ENCODE peak calls at places on chromosome 6, in five cellular contexts. H, V, G, N and B are unnamed samples.

GRCh38 chr6:168163096-168163731 is 84.2 kb upstream of the FRMD1 start:
- DNase-seq in H (no peak), V (peak; percentile 54), G (no peak), N (no peak), B (peak; percentile 17)

GRCh38 chr6:164195605-164196004 is 781.1 kb downstream of the QKI start:
- DNase-seq in H (peak; percentile 7), V (no peak), G (no peak), N (no peak), B (no peak)

GRCh38 chr6:122788663-122789062 is 395 bp upstream of the SMPDL3A start:
- DNase-seq in H (no peak), V (no peak), G (no peak), N (no peak), B (no peak)

GRCh38 chr6:56749632-56750151 is 107.0 kb upstream of the DST start:
- DNase-seq in H (peak; percentile 23), V (peak; percentile 64), G (no peak), N (no peak), B (peak; percentile 77)

GRCh38 chr6:124007915-124008688 is 204.4 kb downstream of the NKAIN2 start:
- DNase-seq in H (no peak), V (no peak), G (no peak), N (no peak), B (no peak)

GRCh38 chr6:113464959-113465358 is 392.2 kb upstream of the MARCKS start:
- DNase-seq in H (no peak), V (peak; percentile 28), G (no peak), N (no peak), B (peak; percentile 33)

GRCh38 chr6:169312658-169313346 is 59.2 kb upstream of the THBS2 start:
- DNase-seq in H (no peak), V (no peak), G (no peak), N (no peak), B (no peak)

GRCh38 chr6:52227495-52227894 is 16.8 kb downstream of the IL17F start:
- DNase-seq in H (no peak), V (no peak), G (no peak), N (no peak), B (no peak)

GRCh38 chr6:9554351-9554750 is 860.5 kb downstream of the TFAP2A start:
- DNase-seq in H (no peak), V (no peak), G (no peak), N (no peak), B (no peak)

GRCh38 chr6:159977242-159978214 is 8.6 kb downstream of the IGF2R start:
- DNase-seq in H (peak; percentile 83), V (no peak), G (no peak), N (no peak), B (no peak)

GRCh38 chr6:69729870-69730449 is 66.8 kb downstream of the LMBRD1 start:
- DNase-seq in H (no peak), V (no peak), G (no peak), N (no peak), B (no peak)

GRCh38 chr6:31187780-31188194 is 17.3 kb upstream of the POU5F1 start:
- DNase-seq in H (no peak), V (no peak), G (no peak), N (no peak), B (no peak)

GRCh38 chr6:46637933-46638332 is 14.7 kb downstream of the CYP39A1 start:
- DNase-seq in H (no peak), V (no peak), G (no peak), N (no peak), B (no peak)

GRCh38 chr6:46637145-46637544 is 15.5 kb downstream of the CYP39A1 start:
- DNase-seq in H (no peak), V (peak; percentile 11), G (no peak), N (no peak), B (no peak)

GRCh38 chr6:46642928-46643751 is 9.5 kb downstream of the CYP39A1 start:
- DNase-seq in H (no peak), V (no peak), G (no peak), N (peak; percentile 35), B (no peak)

GRCh38 chr6:46635462-46635861 is 17.2 kb downstream of the CYP39A1 start:
- DNase-seq in H (no peak), V (no peak), G (no peak), N (no peak), B (no peak)

DNA sequence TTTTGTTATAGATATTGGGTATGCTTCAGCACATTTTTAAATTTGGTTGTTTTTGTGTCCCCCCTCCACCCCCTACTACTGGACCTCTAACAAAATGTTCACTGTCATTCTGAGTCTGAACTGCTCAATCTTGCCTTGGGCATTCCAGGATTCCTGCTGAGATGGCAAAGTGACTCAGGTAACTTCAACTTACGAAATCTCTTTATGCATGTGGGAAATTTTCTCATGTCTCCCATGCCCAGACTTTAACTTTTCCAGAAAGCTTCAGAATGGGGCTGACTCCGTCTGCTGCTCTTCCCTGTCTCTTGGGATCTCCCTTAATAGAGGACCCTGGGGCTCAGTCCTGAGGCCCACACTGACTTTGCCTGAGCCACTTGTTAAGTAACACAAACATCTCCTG is 14.0 kb downstream of the CYP39A1 start:
- DNase-seq in H (no peak), V (no peak), G (no peak), N (no peak), B (no peak)
- H3K4me1 ChIP-seq in H (no peaks in the 10 kb centered on the region), V (no peaks in the 10 kb centered on the region), G (no peaks in the 10 kb centered on the region), N (peaks cover 33% of the 10 kb centered on the region), B (peaks cover 2% of the 10 kb centered on the region)

DNA sequence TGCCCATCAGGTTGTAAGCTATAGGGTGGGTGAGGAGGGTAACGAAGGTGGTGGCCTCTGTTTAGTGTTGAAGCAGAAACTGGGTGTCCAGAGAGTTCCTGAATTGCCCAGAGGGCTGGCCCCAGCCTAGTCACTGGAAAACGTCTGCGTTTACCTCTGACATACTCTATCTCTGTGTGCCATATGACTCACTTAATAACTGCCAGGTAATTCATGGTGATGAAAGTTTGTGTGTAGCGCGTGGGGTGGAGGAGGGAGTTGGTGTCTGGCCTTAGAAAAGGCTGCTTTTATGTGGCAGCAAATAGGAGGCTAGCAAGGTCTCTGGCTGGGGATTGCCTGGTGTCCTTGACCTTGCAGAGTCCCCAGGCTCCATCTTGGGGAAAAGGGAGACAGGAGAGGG is 47.3 kb downstream of the SLC35D3 start:
- DNase-seq in H (no peak), V (peak; percentile 53), G (no peak), N (no peak), B (no peak)
- H3K36me3 ChIP-seq in H (no peaks in the 10 kb centered on the region), V (no peaks in the 10 kb centered on the region), G (no peaks in the 10 kb centered on the region), N (no peaks in the 10 kb centered on the region), B (no peaks in the 10 kb centered on the region)

GRCh38 chr6:15403094-15403493 is 157.2 kb downstream of the JARID2 start:
- DNase-seq in H (no peak), V (no peak), G (no peak), N (no peak), B (no peak)

GRCh38 chr6:15400572-15401004 is 154.7 kb downstream of the JARID2 start:
- DNase-seq in H (peak; percentile 73), V (peak; percentile 41), G (no peak), N (no peak), B (no peak)

GRCh38 chr6:15401120-15401519 is 155.3 kb downstream of the JARID2 start:
- DNase-seq in H (no peak), V (no peak), G (no peak), N (no peak), B (no peak)

GRCh38 chr6:15402401-15403045 is 156.7 kb downstream of the JARID2 start:
- DNase-seq in H (no peak), V (no peak), G (no peak), N (no peak), B (no peak)

DNA sequence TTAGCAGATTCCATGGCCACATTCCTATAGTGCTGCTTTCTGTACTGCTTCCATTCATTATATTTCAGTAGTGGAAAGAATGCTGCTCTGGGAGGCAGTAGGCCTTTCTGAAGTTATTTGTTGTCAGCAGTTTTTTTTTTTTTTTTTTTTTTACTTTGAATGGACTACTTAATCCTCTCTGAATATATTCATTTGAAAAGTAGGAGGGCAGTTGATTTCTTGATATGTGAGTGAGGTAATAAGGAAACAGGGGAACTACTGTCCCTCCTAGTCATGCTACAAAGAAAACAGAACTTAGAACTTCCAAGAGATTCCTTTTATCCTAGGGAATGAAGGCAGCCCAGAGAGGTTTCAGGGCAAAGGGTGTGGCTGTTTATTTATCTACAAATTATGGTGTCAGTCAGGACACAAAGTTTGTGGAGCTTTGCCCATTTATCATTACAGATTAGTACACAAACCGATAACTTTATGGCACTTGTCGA is 155.9 kb downstream of the JARID2 start:
- DNase-seq in H (no peak), V (peak; percentile 15), G (no peak), N (no peak), B (peak; percentile 15)
- H3K4me1 ChIP-seq in H (peaks cover 48% of the 10 kb centered on the region), V (peaks cover 45% of the 10 kb centered on the region), G (peaks cover 50% of the 10 kb centered on the region), N (peaks cover 13% of the 10 kb centered on the region), B (peaks cover 22% of the 10 kb centered on the region)

GRCh38 chr6:32984639-32985389 is 16.4 kb downstream of the BRD2 start:
- DNase-seq in H (peak; percentile 96), V (peak; percentile 92), G (peak; percentile 79), N (no peak), B (peak; percentile 73)

GRCh38 chr6:32983964-32984638 is 15.7 kb downstream of the BRD2 start:
- DNase-seq in H (no peak), V (no peak), G (no peak), N (no peak), B (no peak)

GRCh38 chr6:32982084-32982701 is 13.8 kb downstream of the BRD2 start:
- DNase-seq in H (no peak), V (no peak), G (no peak), N (no peak), B (no peak)

GRCh38 chr6:32983493-32983848 is 15.1 kb downstream of the BRD2 start:
- DNase-seq in H (no peak), V (no peak), G (no peak), N (no peak), B (no peak)

DNA sequence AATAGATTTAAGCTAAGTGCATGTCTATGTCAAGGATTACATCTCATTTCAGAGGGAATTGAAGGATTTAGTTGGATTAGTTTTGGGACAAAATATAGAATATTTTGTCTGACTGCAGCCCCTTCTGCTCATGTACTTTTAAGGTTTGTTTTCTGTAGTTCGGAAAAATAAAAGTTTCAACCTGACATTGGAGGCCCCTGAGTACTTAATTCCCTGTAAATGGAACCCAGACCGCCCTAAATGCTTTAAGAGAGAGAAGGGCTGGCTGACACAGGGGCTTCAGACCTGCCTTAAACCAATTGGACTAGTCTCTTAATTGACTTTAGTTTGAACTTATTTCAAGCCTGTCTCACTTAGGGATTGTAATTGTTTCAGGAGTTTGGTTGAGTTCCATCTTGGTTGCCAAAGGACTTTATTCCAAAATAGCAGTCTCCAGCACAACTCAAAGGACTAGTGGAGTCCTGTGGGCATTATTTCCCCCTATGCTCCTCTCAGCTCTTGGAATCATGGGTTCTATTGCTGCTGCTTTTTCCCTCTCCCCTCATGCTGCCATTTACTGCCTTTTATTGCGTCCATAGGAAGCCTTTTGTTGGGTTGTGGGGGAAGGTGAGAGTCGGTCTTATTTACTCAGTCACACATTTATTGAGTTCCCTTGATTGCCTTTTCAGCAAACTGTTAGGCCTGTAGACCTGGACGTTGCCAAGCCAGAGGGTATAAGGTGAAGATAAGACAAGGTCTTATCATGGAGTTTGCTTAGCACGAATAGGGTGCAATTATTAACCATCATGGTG is 14.5 kb downstream of the BRD2 start:
- DNase-seq in H (no peak), V (peak; percentile 64), G (no peak), N (no peak), B (no peak)
- H3K36me3 ChIP-seq in H (no peaks in the 10 kb centered on the region), V (peaks cover 11% of the 10 kb centered on the region), G (peaks cover 40% of the 10 kb centered on the region), N (peaks cover 24% of the 10 kb centered on the region), B (peaks cover 55% of the 10 kb centered on the region)